ENCODE peak calls at places on chromosomes 5 and 9, in four cellular contexts. T is CD8-positive, alpha-beta memory T cell; L is right atrium auricular region; E is CD4-positive, alpha-beta T cell. J is an unnamed sample.

GRCh38 chr5:38645508-38645907 is 89.1 kb upstream of the LIFR start:
- DNase-seq in T (no peak), L (peak; percentile 65), E (no peak), J (no peak)

GRCh38 chr5:33766023-33766422 is 125.8 kb downstream of the ADAMTS12 start:
- DNase-seq in T (no peak), L (no peak), E (no peak), J (no peak)

GRCh38 chr5:39013938-39014337 is 60.3 kb downstream of the RICTOR start:
- DNase-seq in T (no peak), L (no peak), E (no peak), J (no peak)

GRCh38 chr9:91421022-91421765 is 2.4 kb downstream of the NFIL3 start:
- DNase-seq in T (no peak), L (no peak), E (no peak), J (no peak)

GRCh38 chr5:1649554-1649953 is 125.8 kb upstream of the LPCAT1 start:
- DNase-seq in T (no peak), L (no peak), E (no peak), J (no peak)

GRCh38 chr5:163594951-163595350 is 89.5 kb downstream of the MAT2B start:
- DNase-seq in T (no peak), L (no peak), E (no peak), J (no peak)

GRCh38 chr9:36151306-36152210 is 15.0 kb downstream of the GLIPR2 start:
- DNase-seq in T (peak; percentile 81), L (no peak), E (peak; percentile 73), J (no peak)

GRCh38 chr5:24188196-24188595 is 456.6 kb downstream of the CDH10 start:
- DNase-seq in T (no peak), L (no peak), E (no peak), J (no peak)

GRCh38 chr9:79583957-79584654 is 12.3 kb downstream of the TLE4 start:
- DNase-seq in T (no peak), L (no peak), E (no peak), J (no peak)

GRCh38 chr9:115456515-115456914 is 338.6 kb upstream of the TNC start:
- DNase-seq in T (no peak), L (no peak), E (no peak), J (no peak)

GRCh38 chr5:45437746-45438145 is 258.4 kb downstream of the HCN1 start:
- DNase-seq in T (no peak), L (no peak), E (no peak), J (no peak)

GRCh38 chr9:113454914-113455761 is 8.4 kb upstream of the RGS3 start:
- DNase-seq in T (no peak), L (peak; percentile 77), E (no peak), J (no peak)

GRCh38 chr9:105023788-105024187 is 95.8 kb upstream of the ABCA1 start:
- DNase-seq in T (no peak), L (no peak), E (no peak), J (no peak)

GRCh38 chr9:121780177-121780576 is 128.7 kb downstream of the DAB2IP start:
- DNase-seq in T (no peak), L (no peak), E (no peak), J (no peak)

GRCh38 chr5:135216072-135216812 is 182.2 kb upstream of the PITX1 start:
- DNase-seq in T (no peak), L (peak; percentile 32), E (no peak), J (no peak)

GRCh38 chr5:169576181-169576598 is 7.4 kb upstream of the SPDL1 start:
- DNase-seq in T (no peak), L (no peak), E (no peak), J (no peak)

GRCh38 chr5:59483971-59484472 is 409.5 kb downstream of the PDE4D start:
- DNase-seq in T (no peak), L (no peak), E (no peak), J (no peak)

GRCh38 chr9:106590759-106591505 is 272.0 kb upstream of the ZNF462 start:
- DNase-seq in T (no peak), L (no peak), E (no peak), J (no peak)

GRCh38 chr5:107794731-107795130 is 124.0 kb upstream of the EFNA5 start:
- DNase-seq in T (no peak), L (no peak), E (no peak), J (no peak)

GRCh38 chr5:160451281-160451680 is 29.6 kb downstream of the PTTG1 start:
- DNase-seq in T (no peak), L (no peak), E (no peak), J (no peak)

GRCh38 chr5:113047733-113048652 is 71.4 kb downstream of the DCP2 start:
- DNase-seq in T (no peak), L (no peak), E (no peak), J (no peak)
- H3K27ac ChIP-seq in T (no peak overlapping the region), L (peak overlapping the region; percentile 35), E (no peak overlapping the region), J (no peak overlapping the region)

GRCh38 chr5:93421498-93421897 is 159.5 kb downstream of the NR2F1-AS1 start:
- DNase-seq in T (no peak), L (no peak), E (no peak), J (peak; percentile 14)
- H3K27ac ChIP-seq in T (no peak overlapping the region), L (no peak overlapping the region), E (no peak overlapping the region), J (peak overlapping the region; percentile 84)

GRCh38 chr9:89466451-89467277 is 31.2 kb downstream of the SEMA4D start:
- DNase-seq in T (no peak), L (no peak), E (no peak), J (no peak)

GRCh38 chr9:89468271-89468960 is 29.5 kb downstream of the SEMA4D start:
- DNase-seq in T (no peak), L (no peak), E (no peak), J (no peak)

GRCh38 chr9:89469003-89469402 is 28.9 kb downstream of the SEMA4D start:
- DNase-seq in T (no peak), L (no peak), E (no peak), J (no peak)

GRCh38 chr9:89465726-89466308 is 32.1 kb downstream of the SEMA4D start:
- DNase-seq in T (no peak), L (no peak), E (no peak), J (no peak)

DNA sequence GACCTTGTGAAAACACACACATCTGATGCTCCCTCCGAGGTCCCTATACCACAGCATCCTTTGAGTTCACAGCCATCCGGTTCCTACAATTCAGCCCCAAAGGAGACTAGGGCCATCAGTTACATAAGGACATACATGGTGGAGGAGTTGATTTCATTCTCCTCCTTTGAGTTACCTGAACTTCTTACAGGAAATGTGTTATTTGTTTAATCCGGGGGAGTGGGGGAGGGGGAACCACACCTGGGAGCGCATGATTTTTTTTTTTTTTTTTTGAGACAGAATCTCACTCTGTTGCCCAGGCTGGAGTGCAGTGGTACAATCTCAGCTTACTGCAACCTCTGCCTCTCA is 30.7 kb downstream of the SEMA4D start:
- DNase-seq in T (no peak), L (no peak), E (no peak), J (no peak)
- H3K27ac ChIP-seq in T (peak overlapping the region; percentile 35), L (no peak overlapping the region), E (peak overlapping the region; percentile 84), J (no peak overlapping the region)

GRCh38 chr5:124721336-124721735 is 25.1 kb downstream of the ZNF608 start:
- DNase-seq in T (no peak), L (no peak), E (no peak), J (no peak)

GRCh38 chr5:124725040-124725434 is 21.4 kb downstream of the ZNF608 start:
- DNase-seq in T (no peak), L (no peak), E (no peak), J (no peak)

GRCh38 chr5:124726631-124727362 is 19.6 kb downstream of the ZNF608 start:
- DNase-seq in T (no peak), L (no peak), E (no peak), J (no peak)

GRCh38 chr5:124725622-124726258 is 20.7 kb downstream of the ZNF608 start:
- DNase-seq in T (no peak), L (no peak), E (no peak), J (no peak)

DNA sequence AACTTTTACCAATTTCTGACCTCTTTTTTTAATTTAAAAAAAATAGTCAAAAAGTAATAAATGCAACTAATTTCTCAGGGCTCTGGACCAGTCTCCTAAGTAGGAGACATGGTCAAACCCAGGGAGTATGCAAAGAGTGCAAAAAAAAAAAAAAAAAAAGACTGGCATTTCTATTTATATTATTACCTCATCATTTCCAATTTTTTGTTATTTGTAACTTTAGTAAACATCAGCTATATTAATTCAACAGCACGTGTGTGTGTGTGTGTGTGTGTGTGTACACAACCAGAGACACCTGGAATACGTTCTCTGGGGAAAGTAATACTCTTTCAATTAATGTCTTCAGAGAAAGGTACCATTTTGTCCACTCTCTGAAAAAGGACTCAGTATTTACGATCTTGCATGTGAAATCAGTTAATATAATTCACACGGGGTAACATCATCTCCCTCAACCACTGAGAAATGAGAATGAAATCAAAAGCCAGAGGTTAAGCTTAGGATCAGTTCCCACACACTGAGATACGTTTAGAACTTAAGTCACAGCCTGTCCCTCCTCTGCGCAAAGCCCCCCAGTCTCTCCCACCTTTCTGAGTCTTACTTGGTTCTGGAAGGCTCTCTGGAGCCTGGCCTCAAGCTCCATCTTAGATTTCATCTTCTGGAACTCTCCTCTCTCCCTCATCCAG is 21.9 kb downstream of the ZNF608 start:
- DNase-seq in T (no peak), L (no peak), E (no peak), J (no peak)
- H3K27ac ChIP-seq in T (no peak overlapping the region), L (no peak overlapping the region), E (no peak overlapping the region), J (no peak overlapping the region)

DNA sequence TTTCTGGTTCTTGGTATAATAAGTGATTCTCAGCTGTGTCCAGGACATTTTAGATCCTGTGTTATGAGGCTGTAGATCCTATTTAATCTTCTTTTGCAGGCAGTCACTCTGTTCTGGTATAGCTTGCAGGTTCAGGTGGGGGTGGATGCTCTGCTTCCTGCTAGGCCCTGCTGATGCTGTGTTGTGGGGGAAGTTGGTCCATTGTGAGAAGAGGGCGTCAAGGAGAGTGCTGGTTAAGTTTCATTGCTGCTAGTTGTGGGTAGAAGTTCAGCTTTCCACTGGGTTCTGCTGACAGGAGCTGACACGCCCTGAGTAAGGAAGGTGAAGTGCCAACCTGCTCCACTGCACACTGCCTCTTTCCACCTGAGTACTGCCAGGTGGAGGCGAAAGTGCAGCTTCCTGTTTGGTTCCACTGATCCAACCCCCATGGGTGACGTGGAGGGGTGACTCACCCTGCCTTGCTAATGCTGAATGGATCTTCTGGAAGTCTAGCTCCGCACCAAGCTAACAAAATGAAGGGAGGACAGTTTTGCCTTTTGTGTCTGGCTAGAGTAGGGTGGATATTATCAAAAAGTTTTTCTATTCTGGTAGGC is 16.3 kb downstream of the NMRK1 start:
- DNase-seq in T (no peak), L (no peak), E (peak; percentile 23), J (no peak)
- H3K27ac ChIP-seq in T (no peak overlapping the region), L (no peak overlapping the region), E (no peak overlapping the region), J (no peak overlapping the region)

GRCh38 chr9:92655366-92655765 is 14.6 kb downstream of the IPPK start:
- DNase-seq in T (no peak), L (no peak), E (no peak), J (no peak)

GRCh38 chr9:92654481-92655301 is 15.2 kb downstream of the IPPK start:
- DNase-seq in T (no peak), L (no peak), E (no peak), J (no peak)

GRCh38 chr9:92650839-92651621 is 18.9 kb downstream of the IPPK start:
- DNase-seq in T (no peak), L (no peak), E (no peak), J (no peak)

GRCh38 chr9:92650296-92650695 is 19.6 kb downstream of the IPPK start:
- DNase-seq in T (no peak), L (no peak), E (no peak), J (no peak)

DNA sequence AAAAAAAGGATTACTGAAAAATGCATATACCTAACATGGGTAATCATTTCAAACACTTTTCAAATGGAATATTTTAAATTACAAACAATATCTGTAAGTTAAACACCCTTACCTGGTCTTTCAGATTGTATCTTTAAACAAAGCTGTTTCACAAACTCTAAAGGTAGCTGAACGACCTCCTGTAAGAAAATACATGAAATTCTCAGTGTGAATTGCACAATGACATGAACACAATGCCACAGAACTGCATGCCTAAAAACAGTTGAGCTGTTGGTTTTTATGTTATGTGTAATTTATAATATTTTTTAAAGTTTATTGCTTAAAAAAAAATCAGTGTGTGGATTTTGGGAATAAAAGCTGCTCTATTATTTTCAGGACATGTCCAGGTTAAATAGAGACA is 17.5 kb downstream of the IPPK start:
- DNase-seq in T (no peak), L (no peak), E (no peak), J (no peak)
- H3K27ac ChIP-seq in T (no peak overlapping the region), L (no peak overlapping the region), E (no peak overlapping the region), J (no peak overlapping the region)

J was measured in caudate nucleus.